ENCODE peak calls at places on chromosomes 2 and 18, in six cellular contexts. One of them, this sample, is unnamed.

GRCh38 chr2:219028141-219028540 is 13.2 kb downstream of the CFAP65 start:
- DNase-seq in IMR-90: no peak
- DNase-seq in PC-3: no peak
- DNase-seq in endothelial cell: no peak
- DNase-seq in PC-9: no peak
- DNase-seq in SK-N-SH: no peak
- DNase-seq in this sample: no peak

GRCh38 chr18:55821219-55821618 is 233.2 kb upstream of the TCF4 start:
- DNase-seq in PC-9: no peak
- DNase-seq in SK-N-SH: no peak
- DNase-seq in endothelial cell: no peak
- DNase-seq in IMR-90: peak
- DNase-seq in PC-3: peak
- DNase-seq in this sample: no peak

GRCh38 chr18:48728204-48728833 is 189.5 kb downstream of the CTIF start:
- DNase-seq in PC-9: peak
- DNase-seq in SK-N-SH: no peak
- DNase-seq in IMR-90: peak
- DNase-seq in endothelial cell: no peak
- DNase-seq in PC-3: peak
- DNase-seq in this sample: no peak

GRCh38 chr2:119292226-119292625 is 68.6 kb downstream of the STEAP3 start:
- DNase-seq in endothelial cell: no peak
- DNase-seq in PC-9: peak
- DNase-seq in PC-3: peak
- DNase-seq in IMR-90: peak
- DNase-seq in SK-N-SH: no peak
- DNase-seq in this sample: no peak

GRCh38 chr2:197201874-197202273 is 108.7 kb downstream of the ANKRD44 start:
- DNase-seq in SK-N-SH: no peak
- DNase-seq in PC-9: no peak
- DNase-seq in endothelial cell: no peak
- DNase-seq in PC-3: no peak
- DNase-seq in IMR-90: no peak
- DNase-seq in this sample: peak

GRCh38 chr2:103959174-103960125 is 894.5 kb upstream of the POU3F3 start:
- DNase-seq in IMR-90: no peak
- DNase-seq in PC-9: peak
- DNase-seq in PC-3: peak
- DNase-seq in SK-N-SH: peak
- DNase-seq in endothelial cell: peak
- DNase-seq in this sample: peak

GRCh38 chr2:1187189-1187588 is 226.1 kb upstream of the TPO start:
- DNase-seq in endothelial cell: no peak
- DNase-seq in PC-9: no peak
- DNase-seq in SK-N-SH: no peak
- DNase-seq in IMR-90: no peak
- DNase-seq in PC-3: no peak
- DNase-seq in this sample: no peak

GRCh38 chr2:173986805-173987204 is 21.6 kb upstream of the SP3 start:
- DNase-seq in SK-N-SH: no peak
- DNase-seq in endothelial cell: no peak
- DNase-seq in IMR-90: peak
- DNase-seq in PC-3: no peak
- DNase-seq in PC-9: no peak
- DNase-seq in this sample: no peak

GRCh38 chr2:238582159-238582558 is 155.4 kb downstream of the ASB1 start:
- DNase-seq in PC-9: no peak
- DNase-seq in PC-3: no peak
- DNase-seq in IMR-90: peak
- DNase-seq in endothelial cell: no peak
- DNase-seq in SK-N-SH: no peak
- DNase-seq in this sample: no peak

GRCh38 chr2:196181484-196181883 is 10.1 kb upstream of the STK17B start:
- DNase-seq in SK-N-SH: no peak
- DNase-seq in PC-3: no peak
- DNase-seq in endothelial cell: no peak
- DNase-seq in IMR-90: no peak
- DNase-seq in PC-9: no peak
- DNase-seq in this sample: no peak

GRCh38 chr2:222813177-222813843 is 47.5 kb upstream of the ACSL3 start:
- DNase-seq in SK-N-SH: no peak
- DNase-seq in PC-9: no peak
- DNase-seq in IMR-90: no peak
- DNase-seq in endothelial cell: no peak
- DNase-seq in PC-3: peak
- DNase-seq in this sample: no peak

GRCh38 chr2:13413989-13414388 is 697.3 kb downstream of the TRIB2 start:
- DNase-seq in SK-N-SH: no peak
- DNase-seq in PC-3: no peak
- DNase-seq in IMR-90: no peak
- DNase-seq in PC-9: no peak
- DNase-seq in endothelial cell: no peak
- DNase-seq in this sample: no peak

GRCh38 chr18:44541781-44542180 is 138.9 kb upstream of the SETBP1 start:
- DNase-seq in SK-N-SH: no peak
- DNase-seq in IMR-90: no peak
- DNase-seq in PC-9: no peak
- DNase-seq in PC-3: peak
- DNase-seq in endothelial cell: no peak
- DNase-seq in this sample: no peak

GRCh38 chr18:34330308-34330707 is 105.6 kb upstream of the NOL4 start:
- DNase-seq in endothelial cell: no peak
- DNase-seq in SK-N-SH: no peak
- DNase-seq in PC-9: no peak
- DNase-seq in PC-3: peak
- DNase-seq in IMR-90: no peak
- DNase-seq in this sample: no peak

GRCh38 chr2:237530472-237531433 is 35.6 kb upstream of the PRLH start:
- DNase-seq in PC-3: no peak
- DNase-seq in IMR-90: no peak
- DNase-seq in endothelial cell: no peak
- DNase-seq in SK-N-SH: no peak
- DNase-seq in PC-9: no peak
- DNase-seq in this sample: no peak

GRCh38 chr2:229712125-229712524 is 2.2 kb downstream of the DNER start:
- DNase-seq in PC-9: no peak
- DNase-seq in SK-N-SH: no peak
- DNase-seq in endothelial cell: no peak
- DNase-seq in PC-3: peak
- DNase-seq in IMR-90: peak
- DNase-seq in this sample: no peak
- TF ChIP-seq CTCF in PC-9: no peak
- TF ChIP-seq CTCF in SK-N-SH: no peak
- TF ChIP-seq CTCF in endothelial cell: no peak
- TF ChIP-seq CTCF in PC-3: peak
- TF ChIP-seq CTCF in IMR-90: peak
- TF ChIP-seq CTCF in this sample: no peak

GRCh38 chr2:211347328-211347727 is 790.9 kb downstream of the CPS1 start:
- DNase-seq in SK-N-SH: no peak
- DNase-seq in PC-3: no peak
- DNase-seq in IMR-90: no peak
- DNase-seq in endothelial cell: no peak
- DNase-seq in PC-9: no peak
- DNase-seq in this sample: no peak
- TF ChIP-seq CTCF in SK-N-SH: peak
- TF ChIP-seq CTCF in PC-3: peak
- TF ChIP-seq CTCF in IMR-90: no peak
- TF ChIP-seq CTCF in endothelial cell: no peak
- TF ChIP-seq CTCF in PC-9: no peak
- TF ChIP-seq CTCF in this sample: no peak

DNA sequence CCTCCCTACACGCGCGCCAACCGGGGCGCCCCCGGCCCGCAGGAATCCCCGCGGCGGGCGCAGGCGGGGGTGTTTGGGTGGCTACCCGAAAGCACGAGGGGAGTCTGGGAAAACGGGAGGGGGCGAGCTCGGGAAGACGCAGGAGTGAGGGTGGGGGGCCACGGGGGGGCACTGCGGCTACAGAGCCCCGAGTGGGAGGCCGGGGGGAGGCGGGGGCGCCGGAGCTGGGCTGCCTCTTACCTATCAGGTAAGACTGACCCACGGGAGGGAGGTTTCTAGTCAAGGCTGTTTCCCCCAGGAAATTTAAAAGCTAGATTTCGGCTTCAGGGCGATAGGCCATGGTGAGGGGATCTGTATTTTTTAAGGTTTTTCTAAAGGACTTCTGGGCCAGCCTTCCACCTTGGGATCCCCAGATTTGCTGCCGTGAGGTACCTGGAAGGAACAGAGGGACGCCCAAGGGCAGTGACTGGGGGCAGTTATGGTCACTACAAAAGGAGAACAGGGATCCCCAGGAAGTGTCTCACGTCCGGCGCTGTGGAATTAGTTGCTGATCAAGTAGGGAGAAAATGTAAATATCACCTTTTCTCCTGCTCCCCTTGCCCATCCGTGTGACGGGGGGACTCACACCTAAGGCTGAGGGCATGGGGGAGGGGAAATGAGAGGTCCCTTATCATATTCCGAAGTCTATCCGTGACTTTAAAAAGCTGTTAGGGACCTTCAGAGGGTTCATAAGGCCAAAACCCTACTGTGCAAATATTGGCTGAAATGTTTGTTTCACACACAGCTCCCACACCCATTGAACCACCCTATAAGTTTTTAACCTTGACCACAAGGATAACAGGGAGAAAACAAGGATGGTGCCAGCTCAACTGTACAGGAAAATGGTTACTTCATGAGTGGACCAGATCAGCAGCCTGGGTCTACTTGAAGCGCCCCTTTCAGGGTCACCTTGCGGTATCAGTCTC is 638 bp upstream of the IRS1 start:
- DNase-seq in SK-N-SH: peak
- DNase-seq in PC-3: peak
- DNase-seq in PC-9: peak
- DNase-seq in IMR-90: peak
- DNase-seq in endothelial cell: no peak
- DNase-seq in this sample: peak
- TF ChIP-seq CTCF in SK-N-SH: peak
- TF ChIP-seq CTCF in PC-3: peak
- TF ChIP-seq CTCF in PC-9: no peak
- TF ChIP-seq CTCF in IMR-90: no peak
- TF ChIP-seq CTCF in endothelial cell: peak
- TF ChIP-seq CTCF in this sample: no peak

DNA sequence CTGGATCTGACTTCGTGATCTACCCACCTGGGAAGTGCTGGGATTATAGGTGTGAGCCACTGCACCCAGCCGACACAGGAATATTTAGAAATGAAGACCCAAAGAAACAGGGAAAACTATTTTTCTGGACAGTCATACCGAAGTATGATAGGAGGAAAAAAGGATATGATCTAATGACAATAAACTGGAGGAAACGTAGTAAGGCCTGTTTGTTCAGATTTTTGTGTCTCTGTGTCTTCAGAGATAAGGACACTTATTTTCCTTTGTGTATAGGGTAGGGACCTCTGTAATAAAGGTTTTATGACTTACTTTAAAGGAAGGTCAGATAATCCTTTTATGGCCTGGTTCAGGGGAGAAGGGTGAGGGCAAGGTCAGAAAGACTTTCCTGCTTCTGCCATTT is 55.9 kb downstream of the GTF2A1L start:
- DNase-seq in PC-9: no peak
- DNase-seq in endothelial cell: no peak
- DNase-seq in SK-N-SH: no peak
- DNase-seq in PC-3: no peak
- DNase-seq in IMR-90: no peak
- DNase-seq in this sample: no peak
- TF ChIP-seq CTCF in PC-9: no peak
- TF ChIP-seq CTCF in endothelial cell: no peak
- TF ChIP-seq CTCF in SK-N-SH: no peak
- TF ChIP-seq CTCF in PC-3: no peak
- TF ChIP-seq CTCF in IMR-90: no peak
- TF ChIP-seq CTCF in this sample: no peak

This sample was measured in WERI-Rb-1.